ENCODE peak calls at places on chromosomes 16 and 17, in ten cellular contexts. L is A172; P is stimulated activated CD8-positive, alpha-beta memory T cell treated with anti-CD3 and anti-CD28 coated beads, Interleukin-4, amount 100 ng/mL, for 1 hour; C is CD8-positive, alpha-beta T cell; I is NCI-H1436; Z is tibial nerve; B is NCI-H1048; G is mucosa of gallbladder; Y is PC-9; O is fibroblast of lung. Q is an unnamed sample.

GRCh38 chr16:57693539-57693938 is 1.1 kb upstream of the DRC7 start:
- DNase-seq in L (no peak), P (no peak), C (no peak), I (no peak), Z (no peak), B (no peak), G (no peak), Y (no peak), O (no peak), Q (no peak)

GRCh38 chr17:6969323-6969726 is 26.5 kb upstream of the ALOX12 start:
- DNase-seq in L (no peak), P (no peak), C (no peak), I (no peak), Z (no peak), B (no peak), G (no peak), Y (no peak), O (no peak), Q (peak; percentile 2)

GRCh38 chr16:80231888-80232287 is 308.9 kb upstream of the DYNLRB2 start:
- DNase-seq in L (peak; percentile 64), P (no peak), C (no peak), I (no peak), Z (no peak), B (no peak), G (no peak), Y (no peak), O (peak; percentile 94), Q (no peak)

GRCh38 chr17:19676901-19677300 is 28.4 kb downstream of the ALDH3A2 start:
- DNase-seq in L (no peak), P (no peak), C (no peak), I (no peak), Z (no peak), B (no peak), G (no peak), Y (peak; percentile 52), O (no peak), Q (no peak)

GRCh38 chr16:15636392-15636873 is 6.5 kb downstream of the MARF1 start:
- DNase-seq in L (no peak), P (no peak), C (no peak), I (no peak), Z (no peak), B (no peak), G (no peak), Y (no peak), O (no peak), Q (no peak)

GRCh38 chr17:39062846-39063680 is 88.4 kb downstream of the PLXDC1 start:
- DNase-seq in L (peak; percentile 72), P (no peak), C (no peak), I (no peak), Z (no peak), B (no peak), G (no peak), Y (peak; percentile 36), O (peak; percentile 78), Q (no peak)

GRCh38 chr17:80792373-80792781 is 199.3 kb upstream of the CHMP6 start:
- DNase-seq in L (no peak), P (no peak), C (no peak), I (no peak), Z (no peak), B (no peak), G (no peak), Y (no peak), O (peak; percentile 9), Q (no peak)

GRCh38 chr16:77335652-77336234 is 99.1 kb downstream of the ADAMTS18 start:
- DNase-seq in L (no peak), P (no peak), C (no peak), I (no peak), Z (no peak), B (no peak), G (no peak), Y (peak; percentile 36), O (no peak), Q (no peak)

GRCh38 chr17:29279397-29280070 is 14.4 kb downstream of the NUFIP2 start:
- DNase-seq in L (no peak), P (no peak), C (no peak), I (no peak), Z (no peak), B (no peak), G (no peak), Y (no peak), O (no peak), Q (no peak)

GRCh38 chr16:82405696-82406095 is 221.1 kb upstream of the CDH13 start:
- DNase-seq in L (no peak), P (no peak), C (no peak), I (no peak), Z (no peak), B (no peak), G (no peak), Y (no peak), O (no peak), Q (no peak)

GRCh38 chr17:83196973-83197880 is 117.8 kb downstream of the METRNL start:
- DNase-seq in L (no peak), P (no peak), C (no peak), I (no peak), Z (peak; percentile 21), B (no peak), G (no peak), Y (no peak), O (no peak), Q (no peak)

GRCh38 chr16:21301168-21301894 is 23.2 kb upstream of the CRYM start:
- DNase-seq in L (peak; percentile 83), P (no peak), C (no peak), I (peak; percentile 68), Z (peak; percentile 58), B (peak; percentile 17), G (peak; percentile 55), Y (peak; percentile 79), O (peak; percentile 65), Q (peak; percentile 96)

GRCh38 chr16:72124761-72125634 is 31.4 kb downstream of the DHX38 start:
- DNase-seq in L (peak; percentile 69), P (peak; percentile 7), C (peak; percentile 28), I (peak; percentile 79), Z (peak; percentile 25), B (no peak), G (peak; percentile 73), Y (peak; percentile 39), O (peak; percentile 63), Q (peak; percentile 40)

GRCh38 chr17:82446124-82446523 is 4.4 kb downstream of the CYBC1 start:
- DNase-seq in L (no peak), P (no peak), C (no peak), I (no peak), Z (no peak), B (no peak), G (no peak), Y (no peak), O (no peak), Q (no peak)

GRCh38 chr17:61774724-61775123 is 88.6 kb downstream of the BRIP1 start:
- DNase-seq in L (no peak), P (no peak), C (no peak), I (no peak), Z (no peak), B (no peak), G (no peak), Y (no peak), O (no peak), Q (no peak)

GRCh38 chr17:28227278-28228108 is 91.5 kb upstream of the TMEM97 start:
- DNase-seq in L (no peak), P (no peak), C (no peak), I (peak; percentile 91), Z (no peak), B (peak; percentile 15), G (peak; percentile 80), Y (peak; percentile 71), O (peak; percentile 43), Q (peak; percentile 87)

GRCh38 chr16:68072038-68072695 is 13.0 kb upstream of the NFATC3 start:
- DNase-seq in L (peak; percentile 36), P (no peak), C (no peak), I (no peak), Z (peak; percentile 59), B (no peak), G (peak; percentile 71), Y (no peak), O (no peak), Q (peak; percentile 75)

GRCh38 chr17:43740541-43740940 is 18.1 kb downstream of the SOST start:
- DNase-seq in L (peak; percentile 55), P (no peak), C (no peak), I (no peak), Z (no peak), B (no peak), G (no peak), Y (no peak), O (peak; percentile 65), Q (no peak)

GRCh38 chr17:42288078-42288984 is at the start of gene STAT5A:
- DNase-seq in L (peak; percentile 44), P (no peak), C (peak; percentile 63), I (peak; percentile 68), Z (peak; percentile 80), B (no peak), G (peak; percentile 85), Y (peak; percentile 51), O (peak; percentile 82), Q (no peak)

GRCh38 chr17:44200478-44201155 is 933 bp upstream of the ATXN7L3 start:
- DNase-seq in L (no peak), P (no peak), C (no peak), I (peak; percentile 57), Z (no peak), B (no peak), G (no peak), Y (no peak), O (no peak), Q (no peak)

GRCh38 chr16:1029259-1029545 is 43.3 kb upstream of the SSTR5 start:
- DNase-seq in L (no peak), P (no peak), C (no peak), I (no peak), Z (no peak), B (no peak), G (no peak), Y (no peak), O (no peak), Q (no peak)

GRCh38 chr16:74667215-74667765 is 613 bp upstream of the RFWD3 start:
- DNase-seq in L (no peak), P (no peak), C (no peak), I (peak; percentile 38), Z (no peak), B (no peak), G (peak; percentile 18), Y (no peak), O (peak; percentile 37), Q (no peak)

GRCh38 chr16:19549688-19550087 is 5.8 kb upstream of the VPS35L start:
- DNase-seq in L (no peak), P (no peak), C (no peak), I (no peak), Z (no peak), B (no peak), G (no peak), Y (no peak), O (no peak), Q (no peak)